ENCODE peak calls at places on chromosome 10, in five cellular contexts. R is HCT116, V is GM12878, O is K562, S is H1. F is an unnamed sample.

GRCh38 chr10:106182542-106182941 is 982.0 kb downstream of the SORCS1 start:
- DNase-seq in V (no peak), O (no peak), S (no peak), R (no peak), F (no peak)

GRCh38 chr10:51023611-51024010 is 50.7 kb upstream of the PRKG1 start:
- DNase-seq in V (no peak), S (no peak), R (no peak), O (no peak), F (no peak)

GRCh38 chr10:6314620-6315205 is 112.0 kb downstream of the PFKFB3 start:
- DNase-seq in R (no peak), O (no peak), V (no peak), S (no peak), F (no peak)

GRCh38 chr10:93416824-93417223 is 65.3 kb downstream of the MYOF start:
- DNase-seq in R (no peak), O (no peak), V (no peak), S (no peak), F (no peak)

GRCh38 chr10:67518756-67519155 is 177.2 kb downstream of the CTNNA3 start:
- DNase-seq in V (no peak), O (no peak), R (no peak), S (no peak), F (no peak)

GRCh38 chr10:115045516-115045915 is 47.6 kb upstream of the ATRNL1 start:
- DNase-seq in O (no peak), V (no peak), S (peak), R (no peak), F (no peak)

GRCh38 chr10:6089334-6090219 is 743 bp downstream of the RBM17 start:
- DNase-seq in R (no peak), S (peak), V (no peak), O (no peak), F (peak)

GRCh38 chr10:89645742-89646172 is 715 bp upstream of the PANK1 start:
- DNase-seq in R (no peak), O (no peak), V (no peak), S (no peak), F (peak)

GRCh38 chr10:51667992-51668689 is 31.3 kb downstream of the CSTF2T start:
- DNase-seq in R (no peak), S (no peak), O (no peak), V (no peak), F (no peak)

GRCh38 chr10:29585488-29585976 is 49.2 kb downstream of the SVIL start:
- DNase-seq in V (no peak), O (no peak), S (peak), R (no peak), F (no peak)

GRCh38 chr10:50497758-50498157 is 126.0 kb downstream of the SGMS1 start:
- DNase-seq in R (no peak), O (no peak), V (peak), S (no peak), F (peak)

GRCh38 chr10:90871761-90872647 is at the start of gene RPP30:
- DNase-seq in O (peak), R (no peak), S (peak), V (peak), F (peak)

GRCh38 chr10:43237631-43238446 is 29.0 kb downstream of the RASGEF1A start:
- DNase-seq in R (no peak), O (no peak), S (no peak), V (no peak), F (no peak)

GRCh38 chr10:51377070-51377931 is 303.0 kb downstream of the PRKG1 start:
- DNase-seq in O (no peak), V (no peak), S (no peak), R (no peak), F (no peak)

GRCh38 chr10:96758423-96758822 is 38.1 kb upstream of the PIK3AP1 start:
- DNase-seq in O (no peak), S (no peak), V (peak), R (no peak), F (no peak)

GRCh38 chr10:87817873-87818504 is at the start of gene ATAD1:
- DNase-seq in V (peak), S (peak), R (peak), O (peak), F (peak)

GRCh38 chr10:78211476-78212110 is 177.9 kb downstream of the RPS24 start:
- DNase-seq in R (peak), S (no peak), V (no peak), O (no peak), F (peak)

GRCh38 chr10:35768011-35768410 is 125.9 kb upstream of the FZD8 start:
- DNase-seq in S (no peak), V (no peak), O (no peak), R (no peak), F (no peak)

GRCh38 chr10:119658274-119658673 is 7.1 kb downstream of the BAG3 start:
- DNase-seq in R (peak), V (no peak), S (no peak), O (peak), F (peak)

GRCh38 chr10:131829156-131829930 is 71.5 kb upstream of the PPP2R2D start:
- DNase-seq in V (no peak), O (no peak), R (no peak), S (no peak), F (no peak)

GRCh38 chr10:132904169-132904813 is 38.1 kb downstream of the CFAP46 start:
- DNase-seq in S (peak), R (peak), V (no peak), O (peak), F (peak)
- TF ChIP-seq SRF in S (no peak), R (no peak), V (no peak), O (no peak), F (no peak)

DNA sequence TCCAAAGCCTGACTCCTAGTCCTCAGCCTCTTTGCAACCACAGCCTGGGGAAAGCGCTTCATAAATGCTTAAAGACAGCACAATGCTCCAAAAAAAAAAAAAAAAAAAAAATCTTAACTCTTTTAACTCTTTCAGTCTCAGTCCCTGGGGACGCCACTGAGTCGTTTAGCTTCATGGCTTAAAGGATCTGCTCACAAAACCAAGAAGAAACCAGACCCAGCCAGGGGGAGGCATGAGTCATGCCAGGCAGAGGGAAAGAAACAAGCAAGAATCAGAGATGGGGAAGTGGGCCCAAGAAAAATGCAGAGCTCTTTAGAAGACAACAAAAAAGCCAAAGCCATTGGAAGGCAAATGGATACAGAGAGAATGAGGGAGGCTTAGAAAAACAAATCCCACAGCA is 32.5 kb upstream of the DOCK1 start:
- DNase-seq in R (no peak), V (no peak), O (no peak), S (no peak), F (no peak)
- TF ChIP-seq SRF in R (no peak), V (no peak), O (no peak), S (no peak), F (no peak)

DNA sequence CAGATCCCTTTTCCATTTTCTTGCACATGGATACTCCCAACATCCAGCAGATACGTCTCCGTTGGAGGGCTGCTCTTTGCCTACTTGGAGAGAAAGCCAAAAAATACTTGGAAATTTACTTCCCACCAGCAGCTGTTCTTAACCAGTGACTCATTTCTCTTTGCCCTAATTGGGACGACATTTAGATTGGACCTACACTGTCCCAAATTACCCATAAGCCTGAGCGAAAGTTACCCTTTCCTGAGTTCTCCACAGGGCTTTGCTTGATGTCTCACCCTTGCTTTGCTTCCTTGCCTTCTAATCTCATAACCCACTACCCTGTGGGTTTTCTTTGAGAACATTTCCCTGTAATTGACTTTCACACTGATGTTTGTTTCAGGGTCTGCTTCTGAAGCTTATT is 48.1 kb downstream of the SAMD8 start:
- DNase-seq in V (no peak), O (no peak), S (no peak), R (no peak), F (no peak)
- TF ChIP-seq SRF in V (no peak), O (no peak), S (no peak), R (no peak), F (no peak)

DNA sequence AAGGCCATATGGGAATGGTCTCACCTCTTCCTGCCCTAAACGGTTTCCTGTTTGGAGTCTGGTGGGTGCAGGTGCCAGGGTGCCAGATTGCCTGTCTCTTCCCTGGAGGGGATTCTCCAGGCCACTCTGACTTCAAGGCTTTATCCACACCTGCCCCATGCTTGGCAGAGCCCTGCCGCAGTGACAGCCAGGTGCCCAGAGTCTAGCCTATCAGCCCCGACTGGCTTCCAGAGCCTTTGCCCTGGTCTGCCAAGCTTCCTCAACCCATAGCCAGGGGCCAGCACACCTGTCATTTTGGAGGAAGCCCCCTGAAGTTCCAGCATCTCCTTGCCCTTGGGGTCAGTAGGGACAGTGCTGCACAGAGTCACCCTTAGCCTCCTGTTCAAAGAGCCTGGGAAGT is 21.6 kb downstream of the TBATA start:
- DNase-seq in S (no peak), O (no peak), V (no peak), R (no peak), F (no peak)
- TF ChIP-seq SRF in S (no peak), O (no peak), V (no peak), R (no peak), F (no peak)

F was measured in HepG2.